ENCODE peak calls at places on chromosomes 7 and 10, in five cellular contexts. S, V, A, T and X are unnamed samples.

GRCh38 chr7:12709731-12710502 is 22.5 kb downstream of the ARL4A start:
- DNase-seq in S (no peak), V (no peak), A (no peak), T (no peak), X (no peak)

GRCh38 chr7:76080211-76080610 is 32.3 kb downstream of the MDH2 start:
- DNase-seq in S (no peak), V (no peak), A (no peak), T (no peak), X (no peak)

GRCh38 chr10:47042815-47043750 is 131.9 kb downstream of the PTPN20 start:
- DNase-seq in S (no peak), V (no peak), A (no peak), T (no peak), X (no peak)

GRCh38 chr7:81447351-81447952 is 322.4 kb downstream of the HGF start:
- DNase-seq in S (no peak), V (no peak), A (no peak), T (no peak), X (peak; percentile 46)

GRCh38 chr10:73743327-73743904 is 756 bp upstream of the SEC24C start:
- DNase-seq in S (no peak), V (no peak), A (no peak), T (no peak), X (no peak)

GRCh38 chr7:131829911-131830310 is 273.5 kb upstream of the PODXL start:
- DNase-seq in S (no peak), V (peak; percentile 16), A (no peak), T (no peak), X (peak; percentile 3)

GRCh38 chr10:89738551-89739209 is 37.3 kb downstream of the KIF20B start:
- DNase-seq in S (no peak), V (no peak), A (no peak), T (no peak), X (no peak)

GRCh38 chr7:74164985-74165456 is 9.1 kb upstream of the EIF4H start:
- DNase-seq in S (no peak), V (no peak), A (no peak), T (no peak), X (no peak)

GRCh38 chr10:69242037-69242843 is 22.1 kb downstream of the HKDC1 start:
- DNase-seq in S (no peak), V (no peak), A (no peak), T (no peak), X (no peak)

GRCh38 chr10:123257904-123258303 is 103.7 kb downstream of the BUB3 start:
- DNase-seq in S (no peak), V (no peak), A (no peak), T (no peak), X (no peak)

GRCh38 chr7:31372538-31372937 is 32.0 kb upstream of the NEUROD6 start:
- DNase-seq in S (no peak), V (no peak), A (peak; percentile 9), T (no peak), X (no peak)

GRCh38 chr10:125101581-125101980 is 58.8 kb downstream of the CTBP2 start:
- DNase-seq in S (no peak), V (no peak), A (no peak), T (no peak), X (no peak)

GRCh38 chr7:91140982-91141381 is 123.3 kb upstream of the FZD1 start:
- DNase-seq in S (no peak), V (no peak), A (no peak), T (no peak), X (no peak)